ENCODE peak calls at places on chromosomes 2 and 18, in five cellular contexts. O, G, A, E and P are unnamed samples.
A peak's percentile ranks its signal among the peaks of the same experiment; 100 is the strongest.

GRCh38 chr2:55384786-55385185 is 34.9 kb downstream of the CCDC88A start:
- DNase-seq in O (no peak), A (no peak), E (no peak), G (no peak), P (no peak)

GRCh38 chr2:66573412-66573811 is 138.5 kb downstream of the MEIS1 start:
- DNase-seq in A (no peak), G (no peak), O (no peak), E (no peak), P (no peak)

GRCh38 chr2:65300134-65300771 is 72.6 kb downstream of the ACTR2 start:
- DNase-seq in G (peak; percentile 91), O (no peak), A (peak; percentile 91), E (peak; percentile 67), P (no peak)

GRCh38 chr2:155895016-155895415 is 437.5 kb downstream of the NR4A2 start:
- DNase-seq in G (no peak), E (no peak), O (no peak), A (no peak), P (no peak)

GRCh38 chr2:49770919-49771318 is 616.6 kb upstream of the FSHR start:
- DNase-seq in G (no peak), E (no peak), A (peak; percentile 51), O (peak; percentile 63), P (no peak)

GRCh38 chr2:122078451-122078850 is 323.0 kb downstream of the TSN start:
- DNase-seq in E (no peak), O (no peak), G (no peak), A (no peak), P (no peak)

GRCh38 chr2:3300224-3300623 is 77.4 kb downstream of the EIPR1 start:
- DNase-seq in E (peak; percentile 31), O (no peak), A (no peak), G (no peak), P (no peak)

GRCh38 chr2:101759162-101759561 is 61.7 kb downstream of the MAP4K4 start:
- DNase-seq in G (no peak), A (peak; percentile 48), E (no peak), O (no peak), P (no peak)

GRCh38 chr18:57095884-57096283 is 51.0 kb upstream of the BOD1L2 start:
- DNase-seq in A (no peak), E (no peak), G (no peak), O (no peak), P (no peak)

GRCh38 chr2:216539791-216540241 is 41.2 kb downstream of the RPL37A start:
- DNase-seq in E (peak; percentile 53), A (peak; percentile 81), G (no peak), O (no peak), P (no peak)

GRCh38 chr2:100957971-100958653 is 44.0 kb upstream of the RPL31 start:
- DNase-seq in A (no peak), O (no peak), E (no peak), G (peak; percentile 81), P (no peak)

GRCh38 chr18:48833701-48834394 is 116.9 kb downstream of the SMAD7 start:
- DNase-seq in A (peak; percentile 45), O (no peak), E (peak; percentile 47), G (peak; percentile 60), P (peak; percentile 70)

GRCh38 chr2:180890781-180891180 is 89.6 kb upstream of the UBE2E3 start:
- DNase-seq in A (no peak), E (no peak), O (no peak), G (no peak), P (no peak)

GRCh38 chr2:83369601-83370418 is 1089.3 kb downstream of the SUCLG1 start:
- DNase-seq in A (no peak), G (no peak), E (no peak), O (no peak), P (no peak)

GRCh38 chr2:235976516-235976915 is 191.7 kb downstream of the GBX2 start:
- DNase-seq in O (no peak), E (no peak), A (no peak), G (no peak), P (no peak)

GRCh38 chr2:182915369-182916326 is 49.2 kb upstream of the FRZB start:
- DNase-seq in A (no peak), O (no peak), E (no peak), G (no peak), P (no peak)

GRCh38 chr18:63267990-63268721 is 51.4 kb downstream of the BCL2 start:
- DNase-seq in O (no peak), E (no peak), A (no peak), G (no peak), P (no peak)

GRCh38 chr2:161208527-161209139 is 48.4 kb downstream of the TANK start:
- DNase-seq in A (no peak), E (no peak), G (no peak), O (no peak), P (no peak)

GRCh38 chr18:77668219-77668618 is 418.6 kb downstream of the GALR1 start:
- DNase-seq in O (no peak), A (no peak), E (no peak), G (no peak), P (no peak)

GRCh38 chr18:39946623-39947061 is 2008.4 kb upstream of the PIK3C3 start:
- DNase-seq in A (no peak), E (no peak), G (no peak), O (no peak), P (no peak)

GRCh38 chr2:43313642-43314017 is 87.2 kb upstream of the ZFP36L2 start:
- DNase-seq in A (no peak), O (no peak), E (no peak), G (no peak), P (no peak)

GRCh38 chr2:195592101-195592500 is 64.9 kb upstream of the SLC39A10 start:
- DNase-seq in A (no peak), E (no peak), G (no peak), O (no peak), P (no peak)

GRCh38 chr2:48320747-48321146 is 209.2 kb upstream of the STON1 start:
- DNase-seq in G (no peak), E (no peak), A (no peak), O (no peak), P (no peak)

GRCh38 chr2:48318118-48318517 is 211.8 kb upstream of the STON1 start:
- DNase-seq in G (no peak), O (no peak), A (no peak), E (no peak), P (no peak)

GRCh38 chr2:48319863-48320262 is 210.1 kb upstream of the STON1 start:
- DNase-seq in O (no peak), E (no peak), A (no peak), G (no peak), P (no peak)

GRCh38 chr2:48322251-48322650 is 207.7 kb upstream of the STON1 start:
- DNase-seq in O (no peak), E (no peak), A (no peak), G (no peak), P (no peak)

GRCh38 chr2:48323146-48323545 is 206.8 kb upstream of the STON1 start:
- DNase-seq in O (no peak), A (no peak), E (no peak), G (no peak), P (no peak)
- H3K4me1 ChIP-seq in O (peaks cover 1% of the 10 kb centered on the region), A (peaks cover 2% of the 10 kb centered on the region), E (peaks cover 22% of the 10 kb centered on the region), G (no peaks in the 10 kb centered on the region), P (peaks cover 93% of the 10 kb centered on the region)

DNA sequence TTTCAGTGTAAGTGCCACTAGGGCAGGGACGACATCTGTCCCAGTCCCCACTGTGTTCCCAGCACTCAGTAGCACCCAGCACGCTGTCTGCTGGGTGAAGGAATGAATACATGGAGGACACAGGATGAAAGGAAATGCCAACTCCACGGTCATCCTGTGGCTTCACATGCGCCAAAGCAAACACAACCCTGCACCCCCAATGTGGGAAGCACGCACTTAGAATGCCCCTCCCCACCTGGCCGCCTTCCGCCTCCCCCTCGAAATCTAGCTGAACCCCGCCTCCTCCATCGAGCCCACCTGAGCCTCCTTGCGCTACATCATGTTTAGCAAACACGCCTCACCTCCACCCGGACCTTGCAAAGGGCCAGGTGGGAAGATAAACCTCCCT is 33.9 kb downstream of the ADCY3 start:
- DNase-seq in O (no peak), G (no peak), E (no peak), A (no peak), P (no peak)
- H3K4me1 ChIP-seq in O (no peaks in the 10 kb centered on the region), G (no peaks in the 10 kb centered on the region), E (peaks cover 5% of the 10 kb centered on the region), A (no peaks in the 10 kb centered on the region), P (no peaks in the 10 kb centered on the region)

GRCh38 chr2:231684314-231685223 is 23.8 kb upstream of the PTMA start:
- DNase-seq in O (no peak), E (no peak), A (peak; percentile 88), G (no peak), P (no peak)

GRCh38 chr2:231686192-231687100 is 21.9 kb upstream of the PTMA start:
- DNase-seq in E (no peak), G (no peak), A (no peak), O (no peak), P (no peak)

GRCh38 chr2:231687133-231687852 is 21.0 kb upstream of the PTMA start:
- DNase-seq in O (peak; percentile 87), A (peak; percentile 88), E (peak; percentile 82), G (no peak), P (peak; percentile 50)

GRCh38 chr2:231683907-231684306 is 24.4 kb upstream of the PTMA start:
- DNase-seq in O (no peak), G (no peak), A (no peak), E (no peak), P (no peak)

GRCh38 chr2:231685349-231686191 is 22.8 kb upstream of the PTMA start:
- DNase-seq in O (no peak), G (no peak), E (no peak), A (no peak), P (no peak)
- H3K4me1 ChIP-seq in O (peaks cover 7% of the 10 kb centered on the region), G (no peaks in the 10 kb centered on the region), E (peaks cover 5% of the 10 kb centered on the region), A (no peaks in the 10 kb centered on the region), P (no peaks in the 10 kb centered on the region)

DNA sequence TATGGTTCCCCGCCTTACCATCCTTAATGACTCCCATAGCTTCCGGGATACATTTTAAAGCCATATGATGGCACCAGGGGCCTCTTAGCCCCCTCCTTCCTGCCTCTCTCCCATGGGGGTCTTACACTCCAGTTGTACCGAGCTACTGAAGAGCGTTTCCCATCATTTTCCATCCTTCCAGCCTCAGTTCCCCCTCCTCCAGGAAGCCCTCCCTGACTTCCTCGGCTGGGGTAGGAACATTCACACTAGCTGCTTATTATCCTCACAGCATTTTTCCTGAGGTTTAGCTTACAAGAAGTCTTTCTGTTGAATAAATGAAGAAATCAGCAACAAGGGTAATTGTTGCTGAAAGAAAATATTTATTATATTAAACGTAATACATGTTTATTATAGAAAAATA is 41.1 kb downstream of the LRRFIP1 start:
- DNase-seq in O (no peak), E (no peak), G (no peak), A (no peak), P (no peak)
- H3K4me1 ChIP-seq in O (peaks cover 8% of the 10 kb centered on the region), E (peaks cover 12% of the 10 kb centered on the region), G (no peaks in the 10 kb centered on the region), A (peaks cover 11% of the 10 kb centered on the region), P (peaks cover 11% of the 10 kb centered on the region)